ENCODE peak calls at places on chromosomes 5 and 9, in ten cellular contexts. Y is PC-3; E is CD4-positive, alpha-beta T cell; N is progenitor cell of endocrine pancreas; L is A673; O is body of pancreas; W is upper lobe of right lung; Q is IMR-90; M is brain microvascular endothelial cell; B is fibroblast of the aortic adventitia. Z is an unnamed sample.

GRCh38 chr9:97710356-97711222 is 13.4 kb upstream of the XPA start:
- DNase-seq in E (no peak), M (peak; percentile 62), O (peak; percentile 48), Y (peak; percentile 70), B (peak; percentile 78), Q (peak; percentile 66), N (no peak), W (no peak), L (peak; percentile 68), Z (no peak)

GRCh38 chr9:132249123-132249522 is 87.3 kb downstream of the NTNG2 start:
- DNase-seq in N (no peak), Q (no peak), B (no peak), L (no peak), O (peak; percentile 99), E (no peak), W (peak; percentile 90), M (no peak), Y (peak; percentile 17), Z (no peak)

GRCh38 chr5:5941486-5941885 is 436.9 kb downstream of the MED10 start:
- DNase-seq in O (no peak), M (no peak), Q (no peak), L (no peak), B (no peak), W (no peak), E (no peak), N (no peak), Y (no peak), Z (no peak)

GRCh38 chr5:158140120-158140778 is 281.3 kb upstream of the CLINT1 start:
- DNase-seq in Q (no peak), O (no peak), E (no peak), L (no peak), M (peak; percentile 32), B (peak; percentile 35), N (no peak), W (no peak), Y (peak; percentile 32), Z (no peak)

GRCh38 chr5:170277953-170278352 is 19.6 kb downstream of the LCP2 start:
- DNase-seq in N (no peak), O (no peak), W (no peak), M (no peak), L (no peak), E (no peak), Y (no peak), B (no peak), Q (no peak), Z (no peak)

GRCh38 chr9:133619791-133620190 is 10.6 kb upstream of the FAM163B start:
- DNase-seq in W (no peak), B (no peak), O (no peak), L (no peak), M (no peak), Q (no peak), N (no peak), Y (no peak), E (peak; percentile 29), Z (no peak)

GRCh38 chr9:125240649-125240999 is 519 bp downstream of the HSPA5 start:
- DNase-seq in E (peak; percentile 9), M (no peak), W (no peak), O (peak; percentile 63), N (no peak), B (peak; percentile 34), Q (no peak), L (peak; percentile 41), Y (peak; percentile 22), Z (no peak)

GRCh38 chr5:107469064-107469463 is 201.7 kb downstream of the EFNA5 start:
- DNase-seq in Q (no peak), O (no peak), N (no peak), Y (no peak), L (no peak), M (no peak), B (no peak), W (no peak), E (no peak), Z (no peak)

GRCh38 chr5:177545487-177546261 is 8.7 kb downstream of the FAM193B start:
- DNase-seq in O (peak; percentile 31), N (no peak), B (peak; percentile 97), L (peak; percentile 26), M (peak; percentile 85), W (no peak), Y (no peak), Q (peak; percentile 83), E (no peak), Z (no peak)

GRCh38 chr5:157359350-157359910 is 93.5 kb downstream of the CYFIP2 start:
- DNase-seq in Y (no peak), W (no peak), N (no peak), M (no peak), B (peak; percentile 27), O (no peak), L (peak; percentile 37), Q (no peak), E (no peak), Z (no peak)

GRCh38 chr9:98707158-98708102 is 1.3 kb downstream of the GABBR2 start:
- DNase-seq in B (peak; percentile 79), L (peak; percentile 57), W (peak; percentile 70), M (peak; percentile 52), O (peak; percentile 30), Q (peak; percentile 85), Y (peak; percentile 61), E (no peak), N (peak; percentile 69), Z (peak; percentile 82)

GRCh38 chr5:35963381-35963843 is 25.0 kb upstream of the CAPSL start:
- DNase-seq in M (peak; percentile 7), O (no peak), Y (peak; percentile 58), Q (peak; percentile 20), E (no peak), L (peak; percentile 45), N (no peak), B (peak; percentile 4), W (no peak), Z (no peak)
- TF ChIP-seq CTCF in M (peak; percentile 59), O (no peak), Y (peak; percentile 96), Q (peak; percentile 60), E (no peak), L (peak; percentile 71), N (peak; percentile 44), B (peak; percentile 19), W (peak; percentile 21), Z (peak; percentile 70)

GRCh38 chr9:127611796-127612790 is at the start of gene STXBP1:
- DNase-seq in O (peak; percentile 92), W (peak; percentile 94), Q (peak; percentile 76), L (peak; percentile 88), Y (peak; percentile 82), B (peak; percentile 78), E (peak; percentile 70), M (peak; percentile 53), N (peak; percentile 82), Z (peak; percentile 94)
- TF ChIP-seq CTCF in O (peak; percentile 33), W (peak; percentile 13), Q (peak; percentile 32), L (no peak), Y (no peak), B (peak; percentile 24), E (no peak), M (peak; percentile 23), N (peak; percentile 39), Z (peak; percentile 46)

DNA sequence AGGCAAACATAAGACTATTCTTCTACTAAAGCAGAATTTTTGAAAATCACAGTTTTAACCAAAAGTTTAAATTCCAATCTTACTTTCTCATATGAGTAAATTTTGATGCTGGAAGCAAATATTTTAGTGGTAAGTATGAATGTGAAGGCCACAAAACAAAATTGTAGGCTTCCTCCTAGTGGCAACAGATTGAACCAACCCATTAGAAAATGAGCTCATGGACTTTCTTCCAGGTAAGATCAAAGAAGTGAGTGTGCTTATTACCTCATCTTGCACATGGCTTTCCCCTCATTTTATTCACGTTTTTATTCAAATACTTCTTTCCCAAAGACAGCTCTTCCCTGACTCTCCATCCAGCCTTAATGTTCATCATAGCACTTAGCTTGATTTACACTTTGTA is 16.5 kb upstream of the RLN2 start:
- DNase-seq in N (no peak), O (no peak), E (no peak), W (no peak), L (no peak), B (no peak), M (no peak), Y (peak; percentile 29), Q (peak; percentile 22), Z (no peak)
- TF ChIP-seq CTCF in N (no peak), O (no peak), E (no peak), W (no peak), L (peak; percentile 27), B (peak; percentile 12), M (peak; percentile 10), Y (peak; percentile 41), Q (peak; percentile 24), Z (peak; percentile 27)

GRCh38 chr5:93904917-93905316 is 163.5 kb upstream of the POU5F2 start:
- DNase-seq in L (no peak), B (no peak), N (no peak), O (no peak), W (no peak), E (no peak), M (no peak), Y (no peak), Q (no peak), Z (no peak)

GRCh38 chr5:93915142-93915553 is 173.7 kb upstream of the POU5F2 start:
- DNase-seq in O (no peak), M (no peak), N (no peak), E (no peak), Q (peak; percentile 73), L (peak; percentile 71), Y (peak; percentile 77), W (no peak), B (peak; percentile 79), Z (no peak)

GRCh38 chr5:93909356-93909755 is 168.0 kb upstream of the POU5F2 start:
- DNase-seq in E (no peak), Y (peak; percentile 53), Q (no peak), M (no peak), N (no peak), W (no peak), O (no peak), B (peak; percentile 35), L (no peak), Z (no peak)
- TF ChIP-seq CTCF in E (no peak), Y (peak; percentile 58), Q (peak; percentile 17), M (peak; percentile 32), N (peak; percentile 52), W (peak; percentile 16), O (no peak), B (peak; percentile 32), L (peak; percentile 20), Z (peak; percentile 63)

GRCh38 chr5:65588694-65589093 is 25.6 kb downstream of the PPWD1 start:
- DNase-seq in M (no peak), Y (no peak), N (no peak), Q (no peak), E (no peak), O (no peak), L (no peak), W (no peak), B (peak; percentile 5), Z (no peak)
- TF ChIP-seq CTCF in M (no peak), Y (peak; percentile 28), N (no peak), Q (peak; percentile 21), E (no peak), O (no peak), L (no peak), W (no peak), B (peak; percentile 6), Z (peak; percentile 28)

Z was measured in type B pancreatic cell.